ENCODE peak calls at places on chromosomes 11 and 22, in six cellular contexts. W is fibroblast of the aortic adventitia, Y is cardiac fibroblast, B is AG04450, Q is GM10248, F is AML-193. E is an unnamed sample.
A peak's percentile ranks its signal among the peaks of the same experiment; 100 is the strongest.

GRCh38 chr11:64234840-64235379 is 526 bp downstream of the VEGFB start:
- DNase-seq in Y (no peak), B (no peak), Q (no peak), W (no peak), F (no peak), E (no peak)

GRCh38 chr11:6541356-6541755 is 44.3 kb downstream of the DNHD1 start:
- DNase-seq in Y (no peak), Q (no peak), F (no peak), B (no peak), W (no peak), E (no peak)

GRCh38 chr22:39212721-39213376 is 31.9 kb downstream of the PDGFB start:
- DNase-seq in W (peak; percentile 50), Q (no peak), F (no peak), Y (peak; percentile 84), B (no peak), E (no peak)

GRCh38 chr22:25758316-25758715 is 16.3 kb downstream of the MYO18B start:
- DNase-seq in W (no peak), F (no peak), B (no peak), Y (peak; percentile 36), Q (no peak), E (no peak)

GRCh38 chr11:41250408-41250807 is 209.0 kb downstream of the LRRC4C start:
- DNase-seq in Q (no peak), W (no peak), B (no peak), Y (no peak), F (no peak), E (no peak)

GRCh38 chr11:2743427-2744110 is 43.8 kb upstream of the KCNQ1OT1 start:
- DNase-seq in B (no peak), F (no peak), Y (no peak), Q (no peak), W (no peak), E (no peak)

GRCh38 chr22:35561796-35562526 is 21.3 kb downstream of the RASD2 start:
- DNase-seq in B (peak; percentile 38), W (no peak), Y (peak; percentile 53), F (no peak), Q (no peak), E (no peak)

GRCh38 chr22:42752912-42753311 is 32.2 kb upstream of the A4GALT start:
- DNase-seq in Y (peak; percentile 43), Q (peak; percentile 71), B (no peak), W (peak; percentile 83), F (no peak), E (no peak)

GRCh38 chr11:34214961-34215805 is 109.8 kb downstream of the NAT10 start:
- DNase-seq in B (no peak), W (peak; percentile 41), Q (no peak), F (no peak), Y (no peak), E (no peak)

GRCh38 chr11:129538323-129538722 is 162.7 kb downstream of the BARX2 start:
- DNase-seq in Q (no peak), F (no peak), B (no peak), Y (no peak), W (no peak), E (no peak)

E was measured in AG09309.